ENCODE peak calls at places on chromosome 18, in ten cellular contexts. L is glomerular endothelial cell; W is SW 1271; H is MG63; F is amygdala; X is GM04504; R is activated CD4-positive, alpha-beta T cell treated with anti-CD3 and anti-CD28 coated beads, Interleukin-2, amount 50 U/mL, for 1 hour; G is naive thymus-derived CD8-positive, alpha-beta T cell; N is EL; Q is GM04503. A is an unnamed sample.

GRCh38 chr18:32730620-32731021 is 42.2 kb downstream of the KLHL14 start:
- DNase-seq in R (no peak), W (no peak), X (no peak), F (no peak), N (no peak), H (no peak), Q (no peak), G (no peak), L (no peak), A (no peak)

GRCh38 chr18:58076052-58076451 is 32.0 kb downstream of the NEDD4L start:
- DNase-seq in F (no peak), H (no peak), L (no peak), W (no peak), N (peak), X (no peak), G (no peak), Q (no peak), R (no peak), A (no peak)

GRCh38 chr18:41265047-41265446 is 690.0 kb upstream of the PIK3C3 start:
- DNase-seq in G (no peak), L (no peak), W (no peak), H (no peak), N (no peak), X (no peak), F (no peak), Q (no peak), R (no peak), A (no peak)

GRCh38 chr18:55406374-55407045 is 181.5 kb downstream of the TCF4 start:
- DNase-seq in F (no peak), L (no peak), G (no peak), X (no peak), R (no peak), N (no peak), Q (no peak), W (no peak), H (no peak), A (no peak)

GRCh38 chr18:63065172-63065571 is 254.4 kb downstream of the BCL2 start:
- DNase-seq in Q (no peak), L (no peak), G (no peak), F (no peak), H (no peak), N (no peak), X (no peak), R (no peak), W (no peak), A (no peak)

GRCh38 chr18:63681449-63682381 is 20.0 kb upstream of the SERPINB3 start:
- DNase-seq in F (no peak), X (no peak), W (no peak), H (no peak), R (no peak), Q (no peak), L (no peak), N (no peak), G (no peak), A (no peak)

GRCh38 chr18:74497308-74497640 is 1.1 kb downstream of the CNDP2 start:
- DNase-seq in G (no peak), H (no peak), F (no peak), W (no peak), L (no peak), R (no peak), N (no peak), Q (no peak), X (no peak), A (no peak)

GRCh38 chr18:12598181-12598921 is 59.6 kb downstream of the SPIRE1 start:
- DNase-seq in L (peak), W (peak), F (no peak), G (no peak), R (no peak), N (peak), H (peak), X (peak), Q (peak), A (no peak)

GRCh38 chr18:62897153-62897552 is 181.8 kb downstream of the PHLPP1 start:
- DNase-seq in W (no peak), Q (no peak), X (no peak), N (peak), F (no peak), H (no peak), R (no peak), G (no peak), L (no peak), A (no peak)

GRCh38 chr18:36809590-36810381 is 19.0 kb downstream of the TPGS2 start:
- DNase-seq in Q (peak), G (peak), N (peak), F (no peak), H (peak), X (peak), R (peak), L (no peak), W (peak), A (peak)

GRCh38 chr18:22816266-22817176 is 116.6 kb upstream of the RBBP8 start:
- DNase-seq in F (no peak), Q (no peak), X (no peak), L (no peak), N (no peak), R (no peak), G (no peak), H (no peak), W (no peak), A (no peak)

GRCh38 chr18:28045880-28046279 is 131.1 kb downstream of the CDH2 start:
- DNase-seq in X (no peak), G (no peak), R (no peak), W (no peak), N (peak), H (no peak), Q (no peak), L (no peak), F (no peak), A (no peak)

GRCh38 chr18:23405626-23406025 is 47.5 kb upstream of the RIOK3 start:
- DNase-seq in X (no peak), G (no peak), H (no peak), N (no peak), W (no peak), R (no peak), F (no peak), L (no peak), Q (no peak), A (no peak)

GRCh38 chr18:26642461-26643348 is 94.4 kb upstream of the KCTD1 start:
- DNase-seq in R (no peak), L (no peak), F (no peak), Q (no peak), X (no peak), N (no peak), W (no peak), H (no peak), G (no peak), A (no peak)

GRCh38 chr18:68391801-68392200 is 323.1 kb downstream of the TMX3 start:
- DNase-seq in N (no peak), R (no peak), W (no peak), Q (no peak), G (no peak), F (no peak), L (no peak), H (no peak), X (no peak), A (no peak)

GRCh38 chr18:33116376-33116775 is 324.1 kb downstream of the CCDC178 start:
- DNase-seq in Q (no peak), G (no peak), X (no peak), W (no peak), L (peak), F (no peak), N (no peak), R (no peak), H (no peak), A (no peak)

GRCh38 chr18:2971741-2972552 is 41.0 kb downstream of the LPIN2 start:
- DNase-seq in Q (no peak), F (no peak), H (no peak), R (peak), G (peak), X (no peak), N (no peak), L (no peak), W (no peak), A (no peak)

GRCh38 chr18:42719221-42719620 is 396.3 kb downstream of the RIT2 start:
- DNase-seq in F (no peak), H (peak), Q (no peak), N (no peak), W (no peak), L (no peak), R (no peak), G (no peak), X (no peak), A (no peak)

GRCh38 chr18:11251229-11251890 is 102.0 kb upstream of the PIEZO2 start:
- DNase-seq in L (no peak), F (no peak), R (no peak), W (no peak), N (peak), X (peak), Q (peak), H (peak), G (no peak), A (no peak)

GRCh38 chr18:22813648-22814328 is 119.3 kb upstream of the RBBP8 start:
- DNase-seq in W (peak), R (no peak), G (no peak), F (no peak), L (no peak), Q (no peak), H (no peak), N (peak), X (no peak), A (no peak)

GRCh38 chr18:76454429-76454828 is 40.6 kb downstream of the ZNF516 start:
- DNase-seq in R (no peak), Q (no peak), L (no peak), N (no peak), F (no peak), H (no peak), W (no peak), G (no peak), X (no peak), A (no peak)

GRCh38 chr18:65608471-65608870 is 142.3 kb upstream of the CDH7 start:
- DNase-seq in Q (no peak), N (no peak), R (no peak), L (no peak), X (no peak), W (no peak), H (no peak), G (no peak), F (no peak), A (no peak)

GRCh38 chr18:47075098-47075883 is 39.9 kb upstream of the ELOA2 start:
- DNase-seq in Q (no peak), N (peak), G (no peak), L (no peak), F (no peak), H (peak), W (no peak), R (no peak), X (no peak), A (no peak)

GRCh38 chr18:48868468-48869466 is 82.0 kb downstream of the SMAD7 start:
- DNase-seq in W (no peak), Q (no peak), R (peak), G (no peak), H (no peak), X (no peak), L (no peak), N (no peak), F (no peak), A (no peak)

A was measured in occipital lobe.